ENCODE peak calls at places on chromosomes 5 and 9, in seven cellular contexts. Y is activated effector memory CD4-positive, alpha-beta T cell treated with anti-CD3 and anti-CD28 coated beads, Interleukin-2, amount 50 U/mL, for 16 hours; B is mesendoderm; T is substantia nigra; W is foreskin keratinocyte; E is NCI-H1417; L is EL. V is an unnamed sample.

GRCh38 chr5:151686673-151687378 is at the start of gene SPARC:
- DNase-seq in E (no peak), L (peak; percentile 97), T (peak; percentile 82), Y (no peak), B (peak; percentile 97), W (no peak), V (peak; percentile 94)

GRCh38 chr9:20319641-20320337 is 302.5 kb downstream of the MLLT3 start:
- DNase-seq in Y (no peak), L (peak; percentile 31), W (peak; percentile 94), B (peak; percentile 31), E (peak; percentile 68), T (no peak), V (no peak)

GRCh38 chr5:71988808-71989207 is 118.5 kb upstream of the MAP1B start:
- DNase-seq in L (no peak), E (no peak), Y (no peak), B (no peak), T (no peak), W (no peak), V (no peak)

GRCh38 chr5:79512692-79513518 is 1.0 kb downstream of the HOMER1 start:
- DNase-seq in L (peak; percentile 44), E (no peak), B (peak; percentile 66), T (peak; percentile 28), W (no peak), Y (no peak), V (peak; percentile 64)

GRCh38 chr5:176819476-176819875 is 9.1 kb downstream of the UNC5A start:
- DNase-seq in E (no peak), L (no peak), T (no peak), B (peak; percentile 22), W (no peak), Y (no peak), V (peak; percentile 32)

GRCh38 chr5:143543358-143544255 is 140.1 kb upstream of the NR3C1 start:
- DNase-seq in L (peak; percentile 79), T (no peak), W (no peak), B (peak; percentile 62), Y (no peak), E (no peak), V (peak; percentile 14)

GRCh38 chr5:14665949-14666741 is 1.6 kb downstream of the OTULIN start:
- DNase-seq in T (no peak), L (peak; percentile 45), B (peak; percentile 42), E (peak; percentile 51), W (no peak), Y (peak; percentile 85), V (peak; percentile 44)

GRCh38 chr9:81687521-81688261 is 1.7 kb downstream of the TLE1 start:
- DNase-seq in T (peak; percentile 41), B (peak; percentile 67), Y (no peak), L (peak; percentile 37), W (no peak), E (peak; percentile 72), V (peak; percentile 86)

GRCh38 chr9:137592767-137593166 is 2.5 kb upstream of the ZMYND19 start:
- DNase-seq in T (no peak), Y (no peak), W (no peak), L (no peak), B (no peak), E (no peak), V (no peak)

GRCh38 chr5:109645591-109646236 is 44.0 kb upstream of the MAN2A1 start:
- DNase-seq in L (no peak), E (peak; percentile 87), W (no peak), B (peak; percentile 91), T (peak; percentile 22), Y (no peak), V (peak; percentile 50)

GRCh38 chr9:131411719-131412681 is 18.1 kb downstream of the PRRC2B start:
- DNase-seq in T (no peak), E (no peak), L (no peak), Y (no peak), B (no peak), W (no peak), V (no peak)

GRCh38 chr5:134600600-134600999 is 32.0 kb downstream of the SAR1B start:
- DNase-seq in Y (no peak), T (no peak), W (no peak), L (peak; percentile 49), E (no peak), B (no peak), V (no peak)

GRCh38 chr9:12922209-12922914 is 147.5 kb downstream of the LURAP1L start:
- DNase-seq in T (no peak), L (no peak), E (no peak), Y (no peak), B (no peak), W (no peak), V (no peak)

GRCh38 chr9:107863406-107863805 is 373.8 kb upstream of the KLF4 start:
- DNase-seq in L (no peak), B (no peak), W (no peak), Y (no peak), E (no peak), T (no peak), V (no peak)

GRCh38 chr9:97615439-97616072 is 17.6 kb downstream of the TSTD2 start:
- DNase-seq in L (peak; percentile 63), B (peak; percentile 61), W (peak; percentile 13), Y (peak; percentile 77), T (peak; percentile 33), E (peak; percentile 83), V (peak; percentile 79)

GRCh38 chr9:123131258-123131657 is 97.8 kb downstream of the GPR21 start:
- DNase-seq in Y (no peak), T (no peak), E (no peak), L (peak; percentile 83), B (peak; percentile 78), W (no peak), V (peak; percentile 35)

GRCh38 chr5:176818391-176819098 is 8.2 kb downstream of the UNC5A start:
- DNase-seq in L (no peak), E (no peak), B (no peak), Y (no peak), T (no peak), W (no peak), V (no peak)

GRCh38 chr9:72984990-72985389 is 32.1 kb upstream of the ALDH1A1 start:
- DNase-seq in E (no peak), Y (no peak), B (no peak), W (no peak), L (no peak), T (no peak), V (no peak)

GRCh38 chr9:89606567-89607311 is 1.9 kb downstream of the GADD45G start:
- DNase-seq in W (peak; percentile 16), B (peak; percentile 90), E (peak; percentile 88), Y (peak; percentile 67), L (peak; percentile 21), T (no peak), V (peak; percentile 43)

GRCh38 chr5:173689171-173689676 is 72.8 kb upstream of the BOD1 start:
- DNase-seq in Y (no peak), W (no peak), B (no peak), L (no peak), E (no peak), T (no peak), V (peak; percentile 31)

GRCh38 chr5:144236479-144236878 is 65.8 kb downstream of the KCTD16 start:
- DNase-seq in W (no peak), E (no peak), Y (no peak), T (no peak), L (no peak), B (peak; percentile 6), V (no peak)

GRCh38 chr9:79693750-79694149 is 122.0 kb downstream of the TLE4 start:
- DNase-seq in L (no peak), T (no peak), B (no peak), Y (no peak), W (no peak), E (peak; percentile 92), V (no peak)

GRCh38 chr9:110320651-110321050 is 17.0 kb downstream of the TXNDC8 start:
- DNase-seq in L (peak; percentile 17), T (no peak), W (no peak), E (no peak), Y (no peak), B (no peak), V (no peak)

GRCh38 chr5:107442452-107442851 is 228.3 kb downstream of the EFNA5 start:
- DNase-seq in E (no peak), T (no peak), W (no peak), L (no peak), B (no peak), Y (no peak), V (no peak)

GRCh38 chr9:113484258-113484730 is 20.8 kb downstream of the RGS3 start:
- DNase-seq in B (no peak), Y (no peak), E (no peak), T (no peak), W (no peak), L (peak; percentile 32), V (no peak)

GRCh38 chr9:13513710-13514444 is 234.4 kb upstream of the MPDZ start:
- DNase-seq in L (peak; percentile 54), Y (no peak), E (peak; percentile 87), B (peak; percentile 67), W (peak; percentile 95), T (no peak), V (peak; percentile 69)

GRCh38 chr9:19022206-19022605 is 10.8 kb downstream of the SAXO1 start:
- DNase-seq in B (no peak), E (no peak), T (no peak), Y (no peak), W (no peak), L (no peak), V (no peak)

GRCh38 chr9:97548819-97549540 is 47.5 kb downstream of the TMOD1 start:
- DNase-seq in E (no peak), L (no peak), B (no peak), Y (no peak), T (no peak), W (no peak), V (no peak)

V was measured in GM23338.